ENCODE peak calls at places on chromosome 9, in eight cellular contexts. One of them, this sample, is unnamed.

GRCh38 chr9:123360161-123361085 is 4.4 kb downstream of the CRB2 start:
- DNase-seq in CD8-positive, alpha-beta T cell: peak
- DNase-seq in effector memory CD8-positive, alpha-beta T cell: peak
- DNase-seq in AG08396: no peak
- DNase-seq in endothelial cell: peak
- DNase-seq in occipital lobe: no peak
- DNase-seq in omental fat pad: peak
- DNase-seq in activated T-cell treated with anti-CD3 and anti-CD28 coated beads, Interleukin-2, amount 50 U/mL, for 48 hours: peak
- DNase-seq in this sample: peak

GRCh38 chr9:73118898-73119554 is 32.6 kb upstream of the ANXA1 start:
- DNase-seq in activated T-cell treated with anti-CD3 and anti-CD28 coated beads, Interleukin-2, amount 50 U/mL, for 48 hours: no peak
- DNase-seq in AG08396: no peak
- DNase-seq in CD8-positive, alpha-beta T cell: no peak
- DNase-seq in endothelial cell: no peak
- DNase-seq in occipital lobe: no peak
- DNase-seq in omental fat pad: no peak
- DNase-seq in effector memory CD8-positive, alpha-beta T cell: no peak
- DNase-seq in this sample: no peak

GRCh38 chr9:92716557-92716956 is 46.6 kb upstream of the IPPK start:
- DNase-seq in AG08396: peak
- DNase-seq in CD8-positive, alpha-beta T cell: peak
- DNase-seq in occipital lobe: no peak
- DNase-seq in effector memory CD8-positive, alpha-beta T cell: peak
- DNase-seq in activated T-cell treated with anti-CD3 and anti-CD28 coated beads, Interleukin-2, amount 50 U/mL, for 48 hours: peak
- DNase-seq in omental fat pad: peak
- DNase-seq in endothelial cell: peak
- DNase-seq in this sample: peak

GRCh38 chr9:88660611-88661010 is 125.6 kb downstream of the NXNL2 start:
- DNase-seq in omental fat pad: no peak
- DNase-seq in endothelial cell: peak
- DNase-seq in effector memory CD8-positive, alpha-beta T cell: no peak
- DNase-seq in activated T-cell treated with anti-CD3 and anti-CD28 coated beads, Interleukin-2, amount 50 U/mL, for 48 hours: no peak
- DNase-seq in occipital lobe: no peak
- DNase-seq in AG08396: no peak
- DNase-seq in CD8-positive, alpha-beta T cell: no peak
- DNase-seq in this sample: peak

GRCh38 chr9:92934321-92934720 is 13.0 kb upstream of the FGD3 start:
- DNase-seq in occipital lobe: no peak
- DNase-seq in effector memory CD8-positive, alpha-beta T cell: no peak
- DNase-seq in endothelial cell: no peak
- DNase-seq in activated T-cell treated with anti-CD3 and anti-CD28 coated beads, Interleukin-2, amount 50 U/mL, for 48 hours: no peak
- DNase-seq in omental fat pad: no peak
- DNase-seq in CD8-positive, alpha-beta T cell: no peak
- DNase-seq in AG08396: no peak
- DNase-seq in this sample: no peak

GRCh38 chr9:113931140-113931539 is 55.0 kb downstream of the ZNF618 start:
- DNase-seq in activated T-cell treated with anti-CD3 and anti-CD28 coated beads, Interleukin-2, amount 50 U/mL, for 48 hours: no peak
- DNase-seq in endothelial cell: no peak
- DNase-seq in effector memory CD8-positive, alpha-beta T cell: no peak
- DNase-seq in omental fat pad: no peak
- DNase-seq in occipital lobe: no peak
- DNase-seq in AG08396: no peak
- DNase-seq in CD8-positive, alpha-beta T cell: no peak
- DNase-seq in this sample: no peak

GRCh38 chr9:5897851-5898250 is 7.2 kb downstream of the MLANA start:
- DNase-seq in activated T-cell treated with anti-CD3 and anti-CD28 coated beads, Interleukin-2, amount 50 U/mL, for 48 hours: no peak
- DNase-seq in omental fat pad: no peak
- DNase-seq in occipital lobe: no peak
- DNase-seq in AG08396: no peak
- DNase-seq in endothelial cell: no peak
- DNase-seq in effector memory CD8-positive, alpha-beta T cell: no peak
- DNase-seq in CD8-positive, alpha-beta T cell: no peak
- DNase-seq in this sample: no peak

GRCh38 chr9:136438909-136439549 is 616 bp downstream of the INPP5E start:
- DNase-seq in AG08396: peak
- DNase-seq in endothelial cell: peak
- DNase-seq in effector memory CD8-positive, alpha-beta T cell: peak
- DNase-seq in occipital lobe: no peak
- DNase-seq in omental fat pad: no peak
- DNase-seq in CD8-positive, alpha-beta T cell: peak
- DNase-seq in activated T-cell treated with anti-CD3 and anti-CD28 coated beads, Interleukin-2, amount 50 U/mL, for 48 hours: peak
- DNase-seq in this sample: peak

GRCh38 chr9:87640385-87640795 is 85.5 kb upstream of the CTSL start:
- DNase-seq in effector memory CD8-positive, alpha-beta T cell: no peak
- DNase-seq in endothelial cell: no peak
- DNase-seq in occipital lobe: no peak
- DNase-seq in omental fat pad: no peak
- DNase-seq in activated T-cell treated with anti-CD3 and anti-CD28 coated beads, Interleukin-2, amount 50 U/mL, for 48 hours: no peak
- DNase-seq in AG08396: no peak
- DNase-seq in CD8-positive, alpha-beta T cell: no peak
- DNase-seq in this sample: no peak

GRCh38 chr9:122213589-122214413 is 15.0 kb downstream of the LHX6 start:
- DNase-seq in CD8-positive, alpha-beta T cell: peak
- DNase-seq in endothelial cell: peak
- DNase-seq in occipital lobe: no peak
- DNase-seq in activated T-cell treated with anti-CD3 and anti-CD28 coated beads, Interleukin-2, amount 50 U/mL, for 48 hours: peak
- DNase-seq in AG08396: no peak
- DNase-seq in effector memory CD8-positive, alpha-beta T cell: peak
- DNase-seq in omental fat pad: no peak
- DNase-seq in this sample: peak

This sample was measured in Calu3.